ENCODE peak calls at places on chromosomes 7 and 10, in nine cellular contexts. One of them, this sample, is unnamed.

GRCh38 chr7:74407958-74408357 is 45.7 kb upstream of the GTF2IRD1 start:
- DNase-seq in tibial artery: no peak
- DNase-seq in foreskin fibroblast: no peak
- DNase-seq in upper lobe of right lung: no peak
- DNase-seq in choroid plexus epithelial cell: no peak
- DNase-seq in neural progenitor cell: no peak
- DNase-seq in AG04449: no peak
- DNase-seq in uterus: no peak
- DNase-seq in OCI-LY7: no peak
- DNase-seq in this sample: no peak

GRCh38 chr7:152054377-152055230 is 29.1 kb downstream of the GALNT11 start:
- DNase-seq in OCI-LY7: no peak
- DNase-seq in foreskin fibroblast: peak; percentile 77
- DNase-seq in AG04449: peak; percentile 44
- DNase-seq in neural progenitor cell: no peak
- DNase-seq in uterus: peak; percentile 26
- DNase-seq in upper lobe of right lung: no peak
- DNase-seq in tibial artery: peak; percentile 56
- DNase-seq in choroid plexus epithelial cell: peak; percentile 83
- DNase-seq in this sample: no peak

GRCh38 chr7:156950381-156950858 is 908 bp downstream of the NOM1 start:
- DNase-seq in uterus: no peak
- DNase-seq in tibial artery: no peak
- DNase-seq in AG04449: no peak
- DNase-seq in upper lobe of right lung: no peak
- DNase-seq in foreskin fibroblast: no peak
- DNase-seq in OCI-LY7: no peak
- DNase-seq in choroid plexus epithelial cell: peak; percentile 9
- DNase-seq in neural progenitor cell: no peak
- DNase-seq in this sample: no peak

GRCh38 chr10:14579405-14579804 is 195.3 kb downstream of the FAM107B start:
- DNase-seq in tibial artery: no peak
- DNase-seq in uterus: no peak
- DNase-seq in OCI-LY7: no peak
- DNase-seq in AG04449: no peak
- DNase-seq in neural progenitor cell: no peak
- DNase-seq in foreskin fibroblast: peak; percentile 13
- DNase-seq in choroid plexus epithelial cell: peak; percentile 65
- DNase-seq in upper lobe of right lung: no peak
- DNase-seq in this sample: no peak

GRCh38 chr10:14659626-14660196 is 115.0 kb downstream of the FAM107B start:
- DNase-seq in OCI-LY7: peak; percentile 94
- DNase-seq in uterus: no peak
- DNase-seq in AG04449: no peak
- DNase-seq in foreskin fibroblast: no peak
- DNase-seq in neural progenitor cell: no peak
- DNase-seq in upper lobe of right lung: peak; percentile 69
- DNase-seq in choroid plexus epithelial cell: peak; percentile 30
- DNase-seq in tibial artery: no peak
- DNase-seq in this sample: no peak

GRCh38 chr10:22658745-22659410 is 55.5 kb downstream of the PIP4K2A start:
- DNase-seq in AG04449: no peak
- DNase-seq in uterus: no peak
- DNase-seq in choroid plexus epithelial cell: peak; percentile 59
- DNase-seq in tibial artery: no peak
- DNase-seq in foreskin fibroblast: no peak
- DNase-seq in upper lobe of right lung: no peak
- DNase-seq in OCI-LY7: no peak
- DNase-seq in neural progenitor cell: no peak
- DNase-seq in this sample: no peak

GRCh38 chr10:66783296-66783695 is 142.5 kb upstream of the LRRTM3 start:
- DNase-seq in AG04449: no peak
- DNase-seq in uterus: no peak
- DNase-seq in neural progenitor cell: no peak
- DNase-seq in upper lobe of right lung: no peak
- DNase-seq in foreskin fibroblast: peak; percentile 4
- DNase-seq in OCI-LY7: no peak
- DNase-seq in choroid plexus epithelial cell: no peak
- DNase-seq in tibial artery: no peak
- DNase-seq in this sample: no peak

GRCh38 chr7:42097756-42098155 is 139.3 kb downstream of the GLI3 start:
- DNase-seq in AG04449: peak; percentile 71
- DNase-seq in uterus: no peak
- DNase-seq in OCI-LY7: no peak
- DNase-seq in foreskin fibroblast: peak; percentile 82
- DNase-seq in upper lobe of right lung: no peak
- DNase-seq in tibial artery: no peak
- DNase-seq in choroid plexus epithelial cell: peak; percentile 93
- DNase-seq in neural progenitor cell: no peak
- DNase-seq in this sample: no peak

GRCh38 chr10:80506836-80507483 is 30.7 kb upstream of the SH2D4B start:
- DNase-seq in uterus: no peak
- DNase-seq in AG04449: no peak
- DNase-seq in foreskin fibroblast: no peak
- DNase-seq in OCI-LY7: no peak
- DNase-seq in upper lobe of right lung: no peak
- DNase-seq in tibial artery: no peak
- DNase-seq in choroid plexus epithelial cell: no peak
- DNase-seq in neural progenitor cell: no peak
- DNase-seq in this sample: no peak

GRCh38 chr7:30548762-30549344 is 44.2 kb upstream of the GGCT start:
- DNase-seq in choroid plexus epithelial cell: peak; percentile 86
- DNase-seq in uterus: peak; percentile 58
- DNase-seq in tibial artery: peak; percentile 69
- DNase-seq in foreskin fibroblast: peak; percentile 66
- DNase-seq in OCI-LY7: peak; percentile 61
- DNase-seq in neural progenitor cell: peak; percentile 90
- DNase-seq in upper lobe of right lung: no peak
- DNase-seq in AG04449: no peak
- DNase-seq in this sample: no peak

GRCh38 chr7:137898839-137899681 is 52.3 kb upstream of the DGKI start:
- DNase-seq in AG04449: no peak
- DNase-seq in tibial artery: peak; percentile 90
- DNase-seq in foreskin fibroblast: peak; percentile 58
- DNase-seq in choroid plexus epithelial cell: peak; percentile 83
- DNase-seq in uterus: peak; percentile 78
- DNase-seq in upper lobe of right lung: peak; percentile 87
- DNase-seq in neural progenitor cell: peak; percentile 88
- DNase-seq in OCI-LY7: peak; percentile 75
- DNase-seq in this sample: no peak

GRCh38 chr7:156764016-156764669 is 123.6 kb downstream of the RNF32 start:
- DNase-seq in foreskin fibroblast: peak; percentile 67
- DNase-seq in upper lobe of right lung: peak; percentile 79
- DNase-seq in AG04449: no peak
- DNase-seq in OCI-LY7: no peak
- DNase-seq in tibial artery: peak; percentile 23
- DNase-seq in choroid plexus epithelial cell: peak; percentile 90
- DNase-seq in uterus: peak; percentile 22
- DNase-seq in neural progenitor cell: peak; percentile 75
- DNase-seq in this sample: peak; percentile 18

GRCh38 chr10:103545366-103545765 is 51.9 kb downstream of the NEURL1 start:
- DNase-seq in AG04449: no peak
- DNase-seq in tibial artery: no peak
- DNase-seq in foreskin fibroblast: no peak
- DNase-seq in choroid plexus epithelial cell: no peak
- DNase-seq in OCI-LY7: no peak
- DNase-seq in neural progenitor cell: no peak
- DNase-seq in upper lobe of right lung: peak; percentile 54
- DNase-seq in uterus: peak; percentile 8
- DNase-seq in this sample: no peak

GRCh38 chr7:133051066-133051465 is 30.8 kb downstream of the CHCHD3 start:
- DNase-seq in OCI-LY7: peak; percentile 65
- DNase-seq in foreskin fibroblast: peak; percentile 15
- DNase-seq in AG04449: no peak
- DNase-seq in tibial artery: peak; percentile 23
- DNase-seq in upper lobe of right lung: no peak
- DNase-seq in choroid plexus epithelial cell: peak; percentile 73
- DNase-seq in neural progenitor cell: peak; percentile 35
- DNase-seq in uterus: no peak
- DNase-seq in this sample: no peak
- H3K4me3 ChIP-seq in OCI-LY7: no peak overlapping the region
- H3K4me3 ChIP-seq in foreskin fibroblast: no peak overlapping the region
- H3K4me3 ChIP-seq in AG04449: no peak overlapping the region
- H3K4me3 ChIP-seq in tibial artery: no peak overlapping the region
- H3K4me3 ChIP-seq in upper lobe of right lung: no peak overlapping the region
- H3K4me3 ChIP-seq in choroid plexus epithelial cell: no peak overlapping the region
- H3K4me3 ChIP-seq in neural progenitor cell: no peak overlapping the region
- H3K4me3 ChIP-seq in uterus: no peak overlapping the region
- H3K4me3 ChIP-seq in this sample: no peak overlapping the region

DNA sequence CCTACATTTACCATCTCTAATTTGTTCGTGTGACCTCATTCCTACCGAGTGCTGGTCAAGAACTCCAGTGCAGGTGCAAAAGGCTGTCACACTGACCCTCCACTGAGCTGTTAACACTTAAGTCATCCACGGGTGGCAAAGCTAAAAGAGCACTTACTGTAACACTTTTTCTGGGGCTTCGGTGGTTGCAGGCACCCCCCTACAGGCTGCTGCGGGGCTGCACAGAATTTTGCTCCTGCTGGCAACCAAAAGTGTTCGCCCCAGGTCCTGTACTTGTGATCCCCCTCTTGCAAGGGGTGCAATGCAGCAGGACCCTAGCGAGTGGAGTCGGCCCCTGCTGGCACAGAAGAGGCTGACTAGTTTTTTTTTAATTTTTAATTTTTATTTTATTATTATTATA is 298.9 kb upstream of the CNTNAP2 start:
- DNase-seq in neural progenitor cell: no peak
- DNase-seq in upper lobe of right lung: no peak
- DNase-seq in tibial artery: no peak
- DNase-seq in choroid plexus epithelial cell: no peak
- DNase-seq in AG04449: no peak
- DNase-seq in foreskin fibroblast: no peak
- DNase-seq in uterus: no peak
- DNase-seq in OCI-LY7: no peak
- DNase-seq in this sample: no peak
- TF ChIP-seq CTCF in neural progenitor cell: no peak
- TF ChIP-seq CTCF in upper lobe of right lung: no peak
- TF ChIP-seq CTCF in tibial artery: no peak
- TF ChIP-seq CTCF in choroid plexus epithelial cell: no peak
- TF ChIP-seq CTCF in AG04449: no peak
- TF ChIP-seq CTCF in foreskin fibroblast: no peak
- TF ChIP-seq CTCF in uterus: no peak
- TF ChIP-seq CTCF in OCI-LY7: no peak
- TF ChIP-seq CTCF in this sample: no peak

GRCh38 chr10:71439670-71440425 is 43.1 kb downstream of the CDH23 start:
- DNase-seq in neural progenitor cell: no peak
- DNase-seq in foreskin fibroblast: no peak
- DNase-seq in choroid plexus epithelial cell: no peak
- DNase-seq in upper lobe of right lung: no peak
- DNase-seq in AG04449: no peak
- DNase-seq in OCI-LY7: no peak
- DNase-seq in tibial artery: no peak
- DNase-seq in uterus: no peak
- DNase-seq in this sample: no peak
- H3K4me3 ChIP-seq in neural progenitor cell: no peak overlapping the region
- H3K4me3 ChIP-seq in foreskin fibroblast: no peak overlapping the region
- H3K4me3 ChIP-seq in choroid plexus epithelial cell: no peak overlapping the region
- H3K4me3 ChIP-seq in upper lobe of right lung: no peak overlapping the region
- H3K4me3 ChIP-seq in AG04449: no peak overlapping the region
- H3K4me3 ChIP-seq in OCI-LY7: no peak overlapping the region
- H3K4me3 ChIP-seq in tibial artery: no peak overlapping the region
- H3K4me3 ChIP-seq in uterus: no peak overlapping the region
- H3K4me3 ChIP-seq in this sample: no peak overlapping the region

GRCh38 chr7:1144269-1144771 is 15.7 kb downstream of the ZFAND2A start:
- DNase-seq in choroid plexus epithelial cell: peak; percentile 54
- DNase-seq in neural progenitor cell: peak; percentile 46
- DNase-seq in tibial artery: no peak
- DNase-seq in foreskin fibroblast: no peak
- DNase-seq in OCI-LY7: peak; percentile 53
- DNase-seq in AG04449: no peak
- DNase-seq in uterus: no peak
- DNase-seq in upper lobe of right lung: no peak
- DNase-seq in this sample: no peak
- TF ChIP-seq CTCF in choroid plexus epithelial cell: peak; percentile 35
- TF ChIP-seq CTCF in neural progenitor cell: peak; percentile 38
- TF ChIP-seq CTCF in tibial artery: peak; percentile 54
- TF ChIP-seq CTCF in foreskin fibroblast: peak; percentile 7
- TF ChIP-seq CTCF in OCI-LY7: peak; percentile 73
- TF ChIP-seq CTCF in AG04449: no peak
- TF ChIP-seq CTCF in uterus: no peak
- TF ChIP-seq CTCF in upper lobe of right lung: peak; percentile 30
- TF ChIP-seq CTCF in this sample: peak; percentile 44

DNA sequence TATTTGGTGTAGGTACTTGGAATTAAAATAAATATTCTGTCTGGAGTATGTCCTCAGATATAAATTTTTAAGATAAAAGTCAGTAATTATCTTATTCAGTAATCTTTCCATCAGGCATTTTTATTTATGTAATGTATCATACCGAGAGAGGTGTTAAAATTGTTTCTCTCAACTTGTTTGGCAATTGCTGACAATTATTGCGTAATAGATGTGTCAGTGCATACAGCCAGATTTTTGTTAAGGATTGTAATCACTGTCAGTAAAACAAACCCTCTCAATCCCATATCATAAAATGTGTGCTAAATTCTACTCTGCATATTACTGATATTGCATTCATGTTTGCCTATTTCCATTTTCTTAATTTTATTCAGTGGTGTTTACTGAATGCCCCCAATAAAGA is 69.2 kb downstream of the CNTNAP2 start:
- DNase-seq in uterus: no peak
- DNase-seq in upper lobe of right lung: no peak
- DNase-seq in OCI-LY7: no peak
- DNase-seq in foreskin fibroblast: no peak
- DNase-seq in AG04449: no peak
- DNase-seq in tibial artery: no peak
- DNase-seq in choroid plexus epithelial cell: peak; percentile 48
- DNase-seq in neural progenitor cell: no peak
- DNase-seq in this sample: no peak
- H3K4me3 ChIP-seq in uterus: no peak overlapping the region
- H3K4me3 ChIP-seq in upper lobe of right lung: no peak overlapping the region
- H3K4me3 ChIP-seq in OCI-LY7: no peak overlapping the region
- H3K4me3 ChIP-seq in foreskin fibroblast: no peak overlapping the region
- H3K4me3 ChIP-seq in AG04449: no peak overlapping the region
- H3K4me3 ChIP-seq in tibial artery: no peak overlapping the region
- H3K4me3 ChIP-seq in choroid plexus epithelial cell: no peak overlapping the region
- H3K4me3 ChIP-seq in neural progenitor cell: no peak overlapping the region
- H3K4me3 ChIP-seq in this sample: no peak overlapping the region

DNA sequence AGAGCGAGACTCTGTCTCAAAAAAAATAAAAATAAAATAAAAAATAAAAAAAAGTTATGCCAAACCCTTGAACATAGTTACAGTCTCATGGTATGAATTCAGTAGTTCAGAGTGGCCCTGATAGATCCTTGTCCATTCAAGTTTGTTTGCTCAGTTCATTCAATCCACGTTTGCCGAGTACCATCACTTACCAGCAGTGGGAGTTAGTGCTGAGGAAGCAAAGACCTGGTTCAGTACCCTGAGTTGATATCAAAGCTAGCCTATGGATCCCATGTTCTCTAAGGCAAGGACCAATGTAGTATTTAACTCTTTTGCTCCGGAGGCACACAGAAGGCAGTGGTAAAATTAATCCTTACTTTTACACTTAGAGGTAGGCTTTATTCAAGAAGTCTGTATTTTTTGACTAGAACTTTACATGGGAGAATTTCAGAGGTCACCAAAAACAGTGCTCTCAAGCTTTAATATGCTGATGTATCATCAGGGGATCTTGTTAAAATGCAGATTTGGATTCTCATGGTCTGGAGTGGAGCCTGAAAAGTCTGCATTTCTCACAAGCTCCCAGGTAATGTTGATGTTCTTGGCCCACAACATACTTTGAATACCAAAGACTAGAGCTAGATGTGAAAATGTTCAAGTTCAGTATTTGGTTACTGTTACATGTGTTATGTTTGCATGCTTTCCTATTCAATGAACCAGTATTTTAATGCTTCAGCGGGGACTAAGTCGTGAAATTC is 38.1 kb upstream of the HBP1 start:
- DNase-seq in upper lobe of right lung: no peak
- DNase-seq in OCI-LY7: no peak
- DNase-seq in uterus: no peak
- DNase-seq in AG04449: no peak
- DNase-seq in choroid plexus epithelial cell: peak; percentile 59
- DNase-seq in neural progenitor cell: no peak
- DNase-seq in tibial artery: no peak
- DNase-seq in foreskin fibroblast: no peak
- DNase-seq in this sample: no peak
- TF ChIP-seq CTCF in upper lobe of right lung: no peak
- TF ChIP-seq CTCF in OCI-LY7: peak; percentile 23
- TF ChIP-seq CTCF in uterus: no peak
- TF ChIP-seq CTCF in AG04449: no peak
- TF ChIP-seq CTCF in choroid plexus epithelial cell: peak; percentile 40
- TF ChIP-seq CTCF in neural progenitor cell: peak; percentile 13
- TF ChIP-seq CTCF in tibial artery: no peak
- TF ChIP-seq CTCF in foreskin fibroblast: no peak
- TF ChIP-seq CTCF in this sample: peak; percentile 39

This sample was measured in epithelial cell of proximal tubule.